ENCODE peak calls at places on chromosome X, in seven cellular contexts. F is CD8-positive, alpha-beta memory T cell; O is foreskin fibroblast; B is T1000; W is iris pigment epithelial cell; T is fibroblast of villous mesenchyme; I is NCI-H1105. Y is an unnamed sample.

GRCh38 chrX:71992711-71993110 is 82.1 kb downstream of the NHSL2 start:
- DNase-seq in I (no peak), F (peak; percentile 60), W (no peak), B (no peak), O (no peak), T (no peak), Y (peak; percentile 67)

GRCh38 chrX:140346711-140347110 is 158.2 kb downstream of the SOX3 start:
- DNase-seq in W (peak; percentile 5), F (no peak), O (no peak), T (no peak), B (no peak), I (no peak), Y (no peak)

GRCh38 chrX:129115104-129115503 is 408.2 kb downstream of the SMARCA1 start:
- DNase-seq in T (peak; percentile 17), I (no peak), B (no peak), W (peak; percentile 28), F (no peak), O (no peak), Y (no peak)

GRCh38 chrX:40773809-40774208 is 38.5 kb upstream of the MED14 start:
- DNase-seq in B (peak; percentile 1), O (peak; percentile 48), W (peak; percentile 44), F (no peak), T (peak; percentile 73), I (no peak), Y (no peak)

GRCh38 chrX:41332988-41333743 is 796 bp upstream of the DDX3X start:
- DNase-seq in F (peak; percentile 79), B (peak; percentile 80), W (peak; percentile 79), O (peak; percentile 66), I (peak; percentile 86), T (peak; percentile 87), Y (peak; percentile 77)

GRCh38 chrX:65300104-65300809 is 234.3 kb downstream of the LAS1L start:
- DNase-seq in T (no peak), O (no peak), W (no peak), B (peak; percentile 3), I (no peak), F (no peak), Y (no peak)

GRCh38 chrX:110944793-110945466 is 149.3 kb upstream of the CHRDL1 start:
- DNase-seq in O (no peak), F (no peak), W (no peak), I (peak; percentile 19), T (no peak), B (no peak), Y (no peak)

GRCh38 chrX:136250191-136251041 is 784 bp downstream of the MAP7D3 start:
- DNase-seq in I (no peak), T (no peak), B (no peak), F (peak; percentile 1), O (no peak), W (peak; percentile 40), Y (no peak)

GRCh38 chrX:24879679-24880078 is 136.1 kb downstream of the ARX start:
- DNase-seq in T (no peak), F (no peak), I (no peak), O (no peak), B (no peak), W (no peak), Y (no peak)

GRCh38 chrX:153935326-153935851 is 552 bp upstream of the NAA10 start:
- DNase-seq in F (no peak), O (no peak), B (no peak), W (no peak), I (no peak), T (no peak), Y (no peak)

GRCh38 chrX:48496660-48497059 is 12.1 kb upstream of the PORCN start:
- DNase-seq in T (no peak), B (no peak), I (no peak), O (no peak), W (no peak), F (no peak), Y (no peak)

GRCh38 chrX:56978172-56978571 is 17.2 kb downstream of the SPIN3 start:
- DNase-seq in T (peak; percentile 48), W (peak; percentile 43), F (no peak), B (peak; percentile 8), O (no peak), I (peak; percentile 43), Y (peak; percentile 27)

Y was measured in effector memory CD8-positive, alpha-beta T cell.